ENCODE peak calls at places on chromosomes 7 and 10, in nine cellular contexts. R is DND-41; V is cardiac fibroblast; T is lower lobe of right lung; Q is CD4-positive, alpha-beta T cell; B is neural crest cell; A is WERI-Rb-1; U is body of pancreas; J is endodermal cell. I is an unnamed sample.

GRCh38 chr10:71081912-71082311 is 130.5 kb upstream of the UNC5B start:
- DNase-seq in R (no peak), V (no peak), T (no peak), Q (no peak), B (no peak), A (peak), U (no peak), J (peak), I (no peak)

GRCh38 chr7:46153583-46153950 is 232.5 kb upstream of the IGFBP3 start:
- DNase-seq in R (no peak), V (no peak), T (no peak), Q (no peak), B (no peak), A (no peak), U (no peak), J (no peak), I (no peak)

GRCh38 chr10:129329375-129330040 is 137.5 kb upstream of the MGMT start:
- DNase-seq in R (no peak), V (no peak), T (no peak), Q (no peak), B (no peak), A (peak), U (no peak), J (no peak), I (no peak)

GRCh38 chr7:105924950-105925349 is 38.1 kb upstream of the CDHR3 start:
- DNase-seq in R (no peak), V (no peak), T (no peak), Q (no peak), B (no peak), A (no peak), U (no peak), J (no peak), I (no peak)

GRCh38 chr7:12643644-12644043 is 43.8 kb upstream of the ARL4A start:
- DNase-seq in R (no peak), V (no peak), T (no peak), Q (no peak), B (no peak), A (no peak), U (no peak), J (no peak), I (no peak)

GRCh38 chr10:86945361-86946214 is 11.8 kb downstream of the MMRN2 start:
- DNase-seq in R (peak), V (no peak), T (no peak), Q (no peak), B (no peak), A (peak), U (no peak), J (peak), I (peak)

GRCh38 chr10:63464402-63465292 is 1.1 kb downstream of the JMJD1C start:
- DNase-seq in R (no peak), V (peak), T (no peak), Q (no peak), B (no peak), A (no peak), U (no peak), J (no peak), I (peak)

GRCh38 chr10:72277996-72278667 is 4.4 kb downstream of the DDIT4 start:
- DNase-seq in R (no peak), V (no peak), T (no peak), Q (no peak), B (no peak), A (no peak), U (no peak), J (no peak), I (no peak)

GRCh38 chr10:340646-341045 is 205.4 kb downstream of the ZMYND11 start:
- DNase-seq in R (no peak), V (no peak), T (no peak), Q (no peak), B (no peak), A (no peak), U (no peak), J (no peak), I (no peak)

GRCh38 chr10:22345301-22346086 is at the start of gene SPAG6:
- DNase-seq in R (no peak), V (no peak), T (peak), Q (no peak), B (no peak), A (peak), U (peak), J (peak), I (no peak)

GRCh38 chr7:155807805-155808550 is 4.3 kb downstream of the SHH start:
- DNase-seq in R (no peak), V (no peak), T (no peak), Q (no peak), B (no peak), A (no peak), U (no peak), J (no peak), I (peak)

GRCh38 chr7:151213826-151214225 is 3.5 kb upstream of the H2BK1 start:
- DNase-seq in R (no peak), V (no peak), T (no peak), Q (no peak), B (no peak), A (no peak), U (no peak), J (no peak), I (no peak)

GRCh38 chr7:151210087-151210854 is at the start of gene H2BK1:
- DNase-seq in R (no peak), V (no peak), T (no peak), Q (no peak), B (no peak), A (no peak), U (no peak), J (peak), I (no peak)

GRCh38 chr7:151209588-151209987 is 700 bp downstream of the H2BK1 start:
- DNase-seq in R (no peak), V (no peak), T (no peak), Q (no peak), B (no peak), A (no peak), U (no peak), J (no peak), I (no peak)

GRCh38 chr7:151212626-151213025 is 2.3 kb upstream of the H2BK1 start:
- DNase-seq in R (no peak), V (no peak), T (no peak), Q (no peak), B (no peak), A (no peak), U (no peak), J (no peak), I (no peak)

GRCh38 chr7:151211155-151211772 is 976 bp upstream of the H2BK1 start:
- DNase-seq in R (no peak), V (no peak), T (no peak), Q (no peak), B (no peak), A (no peak), U (no peak), J (no peak), I (no peak)
- TF ChIP-seq CTCF in R (no peak), V (no peak), T (no peak), Q (no peak), B (no peak), A (peak), U (no peak), J (peak), I (no peak)

DNA sequence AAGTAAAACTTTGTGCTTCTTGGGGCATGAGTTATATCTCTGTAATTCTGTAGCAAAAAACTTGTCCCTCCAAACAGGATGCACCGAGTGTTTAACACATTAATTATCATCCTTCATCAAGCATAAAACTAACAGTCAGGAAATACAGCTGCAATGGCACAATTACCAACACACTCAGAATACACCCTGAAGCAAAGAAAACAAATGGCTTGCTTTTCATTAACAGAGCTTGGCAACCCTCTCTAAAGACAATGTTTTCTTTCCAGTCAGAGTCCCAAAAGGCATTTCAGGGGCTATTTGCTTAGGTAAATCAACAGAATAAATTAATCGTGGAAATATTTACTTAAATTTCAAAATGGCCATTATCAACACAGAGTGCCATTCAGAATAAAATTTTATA is 107.7 kb downstream of the ICA1 start:
- DNase-seq in R (no peak), V (no peak), T (no peak), Q (no peak), B (no peak), A (no peak), U (no peak), J (no peak), I (no peak)
- TF ChIP-seq CTCF in R (no peak), V (no peak), T (no peak), Q (no peak), B (no peak), A (no peak), U (no peak), J (no peak), I (no peak)

GRCh38 chr7:139359366-139360209 is at the start of gene LUC7L2:
- DNase-seq in R (peak), V (peak), T (peak), Q (peak), B (peak), A (peak), U (peak), J (peak), I (peak)
- TF ChIP-seq CTCF in R (no peak), V (no peak), T (no peak), Q (no peak), B (no peak), A (peak), U (peak), J (no peak), I (peak)

GRCh38 chr10:78986419-78986818 is 82.3 kb upstream of the ZMIZ1 start:
- DNase-seq in R (no peak), V (peak), T (no peak), Q (no peak), B (no peak), A (no peak), U (no peak), J (no peak), I (no peak)
- TF ChIP-seq CTCF in R (no peak), V (no peak), T (no peak), Q (no peak), B (no peak), A (no peak), U (no peak), J (no peak), I (no peak)

DNA sequence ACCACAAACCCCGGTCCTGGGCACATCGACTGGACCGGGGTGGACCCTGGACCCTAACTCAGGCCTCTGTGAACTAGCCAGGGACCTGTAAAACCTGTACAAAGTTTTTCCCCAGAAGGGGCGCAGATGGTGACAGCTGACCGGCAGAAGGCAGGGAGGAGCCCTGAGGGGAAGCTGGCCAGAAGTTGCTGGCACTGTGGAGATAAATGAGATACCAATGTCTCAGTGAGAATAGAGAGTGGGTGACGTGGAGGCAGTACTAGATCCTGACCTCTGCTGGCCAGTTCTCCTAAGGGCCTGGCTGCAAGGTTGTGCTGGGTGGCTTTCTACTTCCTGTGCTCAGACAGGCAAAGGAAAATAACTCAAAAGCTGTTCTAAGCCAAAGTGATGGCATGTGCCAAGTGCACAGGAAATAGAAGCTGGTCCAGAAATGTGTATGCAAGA is 10.6 kb upstream of the TSPAN14 start:
- DNase-seq in R (no peak), V (peak), T (no peak), Q (no peak), B (no peak), A (peak), U (no peak), J (peak), I (no peak)
- TF ChIP-seq CTCF in R (peak), V (peak), T (peak), Q (no peak), B (peak), A (peak), U (peak), J (peak), I (peak)

DNA sequence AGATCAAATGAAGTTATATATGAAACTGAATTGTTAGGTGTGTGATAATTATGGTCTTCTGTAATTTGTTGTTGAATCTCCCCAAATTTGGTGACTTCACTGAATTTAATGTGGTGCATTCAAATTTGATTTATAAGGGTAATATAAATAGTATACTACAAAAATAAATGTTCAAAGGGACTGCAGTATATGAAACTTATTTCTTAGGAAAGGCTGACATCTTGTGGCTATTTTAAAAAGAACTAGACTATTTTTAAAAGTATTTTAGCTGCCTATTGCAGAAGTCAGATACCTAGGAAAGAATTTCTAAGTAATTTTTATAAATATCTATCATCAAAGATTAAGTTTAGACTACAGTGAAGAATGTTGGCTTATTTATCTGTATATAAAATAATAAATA is 36.6 kb downstream of the ATRNL1 start:
- DNase-seq in R (no peak), V (peak), T (no peak), Q (no peak), B (no peak), A (no peak), U (no peak), J (no peak), I (no peak)
- TF ChIP-seq CTCF in R (peak), V (no peak), T (peak), Q (peak), B (peak), A (no peak), U (peak), J (peak), I (peak)

GRCh38 chr7:146115665-146116451 is 743 bp upstream of the CNTNAP2 start:
- DNase-seq in R (peak), V (peak), T (peak), Q (no peak), B (peak), A (peak), U (peak), J (peak), I (peak)
- TF ChIP-seq CTCF in R (no peak), V (no peak), T (no peak), Q (no peak), B (peak), A (no peak), U (no peak), J (peak), I (peak)

DNA sequence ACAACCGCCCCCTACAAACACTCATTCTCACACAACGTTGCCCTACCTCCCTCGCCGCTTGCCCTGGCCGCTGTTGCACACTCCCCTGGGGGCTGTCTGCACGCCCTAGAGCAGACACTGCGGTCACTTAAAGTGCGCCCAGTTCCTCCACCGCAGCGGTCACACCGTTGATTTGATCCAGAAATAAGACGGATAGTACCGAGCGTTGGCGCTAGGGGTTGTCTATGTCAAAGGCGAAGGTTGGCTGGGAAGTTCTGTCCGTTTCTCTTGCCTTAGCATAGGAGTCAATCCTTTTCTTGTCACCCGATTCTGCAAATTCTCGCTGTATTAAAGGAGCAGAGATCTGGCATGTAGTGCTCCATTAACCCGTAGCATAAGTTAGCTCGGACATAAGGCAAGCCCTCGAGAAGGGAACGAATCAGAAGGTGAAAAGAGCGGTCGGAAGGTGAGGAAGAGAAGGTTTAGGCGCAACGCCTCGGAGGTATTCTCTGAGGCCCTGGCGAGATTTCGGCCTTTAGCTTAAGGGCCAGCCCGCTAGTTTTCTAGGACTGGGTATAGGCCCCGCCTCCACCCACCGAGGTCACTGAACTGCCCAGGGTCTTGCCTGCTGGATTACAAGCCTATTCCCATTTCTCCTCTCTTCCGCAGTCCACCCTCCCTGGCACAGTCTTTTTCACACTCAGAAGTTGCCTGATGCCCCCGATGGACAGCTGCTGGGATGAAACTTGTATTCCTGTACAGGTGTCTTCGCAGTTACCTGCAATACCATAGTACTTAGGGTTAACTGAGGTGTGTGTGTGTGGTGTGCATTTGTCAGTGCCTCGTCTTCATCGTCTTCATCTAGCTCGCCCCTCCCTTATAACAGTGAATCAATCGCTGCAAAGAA is 10.7 kb downstream of the NXPH1 start:
- DNase-seq in R (no peak), V (no peak), T (no peak), Q (no peak), B (peak), A (peak), U (no peak), J (peak), I (no peak)
- TF ChIP-seq CTCF in R (peak), V (peak), T (no peak), Q (no peak), B (peak), A (peak), U (peak), J (peak), I (peak)

GRCh38 chr7:121545418-121545817 is 149.3 kb upstream of the FAM3C start:
- DNase-seq in R (no peak), V (no peak), T (no peak), Q (no peak), B (no peak), A (no peak), U (no peak), J (no peak), I (no peak)

GRCh38 chr7:121546632-121547340 is 150.7 kb upstream of the FAM3C start:
- DNase-seq in R (no peak), V (no peak), T (no peak), Q (no peak), B (no peak), A (no peak), U (no peak), J (no peak), I (no peak)

GRCh38 chr7:121547341-121548092 is 151.4 kb upstream of the FAM3C start:
- DNase-seq in R (no peak), V (peak), T (no peak), Q (no peak), B (no peak), A (no peak), U (no peak), J (no peak), I (no peak)

GRCh38 chr7:121544199-121544598 is 148.1 kb upstream of the FAM3C start:
- DNase-seq in R (no peak), V (no peak), T (no peak), Q (no peak), B (no peak), A (no peak), U (no peak), J (no peak), I (no peak)

DNA sequence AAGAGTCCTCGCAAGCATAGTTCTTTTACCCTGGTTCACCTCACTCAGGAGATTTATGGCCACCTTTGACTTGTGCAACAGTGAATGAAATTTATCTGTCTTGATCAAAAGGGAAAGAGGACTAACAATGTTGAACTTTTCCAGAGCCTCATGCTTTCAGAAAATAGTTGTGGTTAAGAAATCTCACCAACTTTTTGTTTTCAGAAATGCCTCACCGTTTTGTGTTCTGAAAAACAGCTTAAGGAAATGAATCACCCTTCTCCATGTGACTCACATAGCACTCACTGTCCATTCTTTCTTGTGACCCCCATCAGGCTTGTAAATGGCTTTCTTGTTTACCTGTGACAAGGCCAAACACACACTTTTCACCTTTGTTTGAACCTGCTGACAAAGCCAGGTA is 148.6 kb upstream of the FAM3C start:
- DNase-seq in R (no peak), V (peak), T (no peak), Q (no peak), B (no peak), A (no peak), U (no peak), J (peak), I (no peak)
- TF ChIP-seq CTCF in R (no peak), V (no peak), T (no peak), Q (no peak), B (no peak), A (no peak), U (no peak), J (no peak), I (no peak)

DNA sequence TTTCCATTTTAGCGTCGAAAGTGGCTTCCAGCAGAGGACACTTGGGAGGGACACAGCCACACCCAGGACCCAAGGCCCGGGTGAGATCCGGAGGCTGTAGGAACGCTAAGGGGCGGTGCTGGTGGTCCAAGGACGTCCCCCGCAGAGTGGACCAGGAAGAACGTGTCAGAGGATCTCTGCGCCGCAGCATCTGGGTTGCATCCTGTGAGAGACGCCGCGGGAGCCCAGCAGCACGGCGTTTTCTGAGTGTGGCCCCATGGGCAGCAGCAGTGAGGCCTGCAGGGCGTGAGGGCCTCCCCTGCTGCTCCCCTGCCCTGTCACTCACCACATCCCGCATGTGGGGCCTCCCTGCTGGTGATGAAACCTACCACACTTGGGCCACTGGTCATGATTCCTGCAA is 40.5 kb upstream of the BNIP3 start:
- DNase-seq in R (no peak), V (no peak), T (no peak), Q (no peak), B (no peak), A (no peak), U (no peak), J (no peak), I (no peak)
- TF ChIP-seq CTCF in R (no peak), V (no peak), T (no peak), Q (no peak), B (no peak), A (no peak), U (no peak), J (no peak), I (no peak)